ENCODE peak calls at places on chromosomes 2 and 18, in six cellular contexts. One of them, this sample, is unnamed.

GRCh38 chr2:156098506-156098905 is 234.0 kb downstream of the NR4A2 start:
- DNase-seq in ELR: no peak
- DNase-seq in stimulated activated CD4-positive, alpha-beta T cell treated with anti-CD3 and anti-CD28 coated beads, Interleukin-4, amount 100 ng/mL, for 4 hours: no peak
- DNase-seq in cerebellum: no peak
- DNase-seq in tibial nerve: no peak
- DNase-seq in DMS53: no peak
- DNase-seq in this sample: no peak

GRCh38 chr2:189300917-189301316 is 121.4 kb upstream of the COL5A2 start:
- DNase-seq in DMS53: no peak
- DNase-seq in stimulated activated CD4-positive, alpha-beta T cell treated with anti-CD3 and anti-CD28 coated beads, Interleukin-4, amount 100 ng/mL, for 4 hours: no peak
- DNase-seq in cerebellum: no peak
- DNase-seq in tibial nerve: no peak
- DNase-seq in ELR: no peak
- DNase-seq in this sample: no peak

GRCh38 chr2:182229288-182229687 is 197.5 kb downstream of the PDE1A start:
- DNase-seq in ELR: peak
- DNase-seq in tibial nerve: no peak
- DNase-seq in DMS53: no peak
- DNase-seq in cerebellum: no peak
- DNase-seq in stimulated activated CD4-positive, alpha-beta T cell treated with anti-CD3 and anti-CD28 coated beads, Interleukin-4, amount 100 ng/mL, for 4 hours: no peak
- DNase-seq in this sample: peak

GRCh38 chr2:168934826-168935225 is 33.7 kb downstream of the G6PC2 start:
- DNase-seq in DMS53: no peak
- DNase-seq in stimulated activated CD4-positive, alpha-beta T cell treated with anti-CD3 and anti-CD28 coated beads, Interleukin-4, amount 100 ng/mL, for 4 hours: no peak
- DNase-seq in cerebellum: no peak
- DNase-seq in tibial nerve: no peak
- DNase-seq in ELR: peak
- DNase-seq in this sample: peak

GRCh38 chr2:231348173-231348572 is 47.3 kb upstream of the B3GNT7 start:
- DNase-seq in DMS53: no peak
- DNase-seq in cerebellum: no peak
- DNase-seq in ELR: no peak
- DNase-seq in stimulated activated CD4-positive, alpha-beta T cell treated with anti-CD3 and anti-CD28 coated beads, Interleukin-4, amount 100 ng/mL, for 4 hours: no peak
- DNase-seq in tibial nerve: no peak
- DNase-seq in this sample: no peak

GRCh38 chr2:60853512-60853911 is 27.9 kb upstream of the REL start:
- DNase-seq in DMS53: no peak
- DNase-seq in tibial nerve: no peak
- DNase-seq in ELR: no peak
- DNase-seq in cerebellum: no peak
- DNase-seq in stimulated activated CD4-positive, alpha-beta T cell treated with anti-CD3 and anti-CD28 coated beads, Interleukin-4, amount 100 ng/mL, for 4 hours: no peak
- DNase-seq in this sample: no peak

GRCh38 chr2:159903404-159904126 is 105.6 kb upstream of the CD302 start:
- DNase-seq in ELR: no peak
- DNase-seq in cerebellum: no peak
- DNase-seq in DMS53: peak
- DNase-seq in tibial nerve: no peak
- DNase-seq in stimulated activated CD4-positive, alpha-beta T cell treated with anti-CD3 and anti-CD28 coated beads, Interleukin-4, amount 100 ng/mL, for 4 hours: peak
- DNase-seq in this sample: peak

GRCh38 chr2:86193901-86194567 is 1.2 kb downstream of the IMMT start:
- DNase-seq in cerebellum: no peak
- DNase-seq in ELR: peak
- DNase-seq in DMS53: peak
- DNase-seq in stimulated activated CD4-positive, alpha-beta T cell treated with anti-CD3 and anti-CD28 coated beads, Interleukin-4, amount 100 ng/mL, for 4 hours: no peak
- DNase-seq in tibial nerve: no peak
- DNase-seq in this sample: no peak

GRCh38 chr2:85558160-85558559 is 3.1 kb downstream of the GGCX start:
- DNase-seq in DMS53: no peak
- DNase-seq in tibial nerve: no peak
- DNase-seq in ELR: no peak
- DNase-seq in cerebellum: no peak
- DNase-seq in stimulated activated CD4-positive, alpha-beta T cell treated with anti-CD3 and anti-CD28 coated beads, Interleukin-4, amount 100 ng/mL, for 4 hours: no peak
- DNase-seq in this sample: no peak

GRCh38 chr2:237171396-237171795 is 85.7 kb downstream of the COPS8 start:
- DNase-seq in stimulated activated CD4-positive, alpha-beta T cell treated with anti-CD3 and anti-CD28 coated beads, Interleukin-4, amount 100 ng/mL, for 4 hours: no peak
- DNase-seq in cerebellum: no peak
- DNase-seq in DMS53: peak
- DNase-seq in ELR: peak
- DNase-seq in tibial nerve: no peak
- DNase-seq in this sample: peak

GRCh38 chr2:140695163-140695562 is 1435.7 kb downstream of the LRP1B start:
- DNase-seq in stimulated activated CD4-positive, alpha-beta T cell treated with anti-CD3 and anti-CD28 coated beads, Interleukin-4, amount 100 ng/mL, for 4 hours: no peak
- DNase-seq in cerebellum: no peak
- DNase-seq in ELR: peak
- DNase-seq in DMS53: peak
- DNase-seq in tibial nerve: no peak
- DNase-seq in this sample: peak

GRCh38 chr2:133326651-133327397 is 241.4 kb downstream of the NCKAP5 start:
- DNase-seq in stimulated activated CD4-positive, alpha-beta T cell treated with anti-CD3 and anti-CD28 coated beads, Interleukin-4, amount 100 ng/mL, for 4 hours: no peak
- DNase-seq in cerebellum: no peak
- DNase-seq in DMS53: peak
- DNase-seq in ELR: peak
- DNase-seq in tibial nerve: no peak
- DNase-seq in this sample: no peak

GRCh38 chr2:128424806-128425205 is 106.1 kb upstream of the HS6ST1 start:
- DNase-seq in DMS53: no peak
- DNase-seq in cerebellum: no peak
- DNase-seq in ELR: no peak
- DNase-seq in stimulated activated CD4-positive, alpha-beta T cell treated with anti-CD3 and anti-CD28 coated beads, Interleukin-4, amount 100 ng/mL, for 4 hours: no peak
- DNase-seq in tibial nerve: no peak
- DNase-seq in this sample: no peak

GRCh38 chr2:37795938-37796337 is 124.5 kb upstream of the CDC42EP3 start:
- DNase-seq in DMS53: no peak
- DNase-seq in stimulated activated CD4-positive, alpha-beta T cell treated with anti-CD3 and anti-CD28 coated beads, Interleukin-4, amount 100 ng/mL, for 4 hours: no peak
- DNase-seq in cerebellum: no peak
- DNase-seq in tibial nerve: no peak
- DNase-seq in ELR: peak
- DNase-seq in this sample: peak

GRCh38 chr2:44642123-44642857 is 280.5 kb downstream of the CAMKMT start:
- DNase-seq in tibial nerve: no peak
- DNase-seq in cerebellum: no peak
- DNase-seq in DMS53: no peak
- DNase-seq in stimulated activated CD4-positive, alpha-beta T cell treated with anti-CD3 and anti-CD28 coated beads, Interleukin-4, amount 100 ng/mL, for 4 hours: no peak
- DNase-seq in ELR: no peak
- DNase-seq in this sample: no peak

GRCh38 chr18:58611471-58612131 is 17.3 kb downstream of the ALPK2 start:
- DNase-seq in tibial nerve: no peak
- DNase-seq in cerebellum: no peak
- DNase-seq in stimulated activated CD4-positive, alpha-beta T cell treated with anti-CD3 and anti-CD28 coated beads, Interleukin-4, amount 100 ng/mL, for 4 hours: no peak
- DNase-seq in DMS53: no peak
- DNase-seq in ELR: peak
- DNase-seq in this sample: no peak

GRCh38 chr2:49225126-49225525 is 70.8 kb upstream of the FSHR start:
- DNase-seq in tibial nerve: no peak
- DNase-seq in ELR: no peak
- DNase-seq in DMS53: no peak
- DNase-seq in stimulated activated CD4-positive, alpha-beta T cell treated with anti-CD3 and anti-CD28 coated beads, Interleukin-4, amount 100 ng/mL, for 4 hours: no peak
- DNase-seq in cerebellum: no peak
- DNase-seq in this sample: no peak

GRCh38 chr2:75503048-75503607 is 57.6 kb downstream of the EVA1A start:
- DNase-seq in stimulated activated CD4-positive, alpha-beta T cell treated with anti-CD3 and anti-CD28 coated beads, Interleukin-4, amount 100 ng/mL, for 4 hours: no peak
- DNase-seq in ELR: peak
- DNase-seq in DMS53: peak
- DNase-seq in cerebellum: no peak
- DNase-seq in tibial nerve: no peak
- DNase-seq in this sample: peak

GRCh38 chr2:16525265-16525887 is 140.3 kb downstream of the CYRIA start:
- DNase-seq in tibial nerve: no peak
- DNase-seq in cerebellum: no peak
- DNase-seq in ELR: peak
- DNase-seq in stimulated activated CD4-positive, alpha-beta T cell treated with anti-CD3 and anti-CD28 coated beads, Interleukin-4, amount 100 ng/mL, for 4 hours: no peak
- DNase-seq in DMS53: peak
- DNase-seq in this sample: peak

GRCh38 chr18:26503382-26503781 is 45.0 kb downstream of the KCTD1 start:
- DNase-seq in cerebellum: peak
- DNase-seq in tibial nerve: no peak
- DNase-seq in ELR: no peak
- DNase-seq in DMS53: peak
- DNase-seq in stimulated activated CD4-positive, alpha-beta T cell treated with anti-CD3 and anti-CD28 coated beads, Interleukin-4, amount 100 ng/mL, for 4 hours: no peak
- DNase-seq in this sample: no peak

GRCh38 chr2:152399003-152399402 is 64.0 kb downstream of the FMNL2 start:
- DNase-seq in tibial nerve: no peak
- DNase-seq in ELR: no peak
- DNase-seq in stimulated activated CD4-positive, alpha-beta T cell treated with anti-CD3 and anti-CD28 coated beads, Interleukin-4, amount 100 ng/mL, for 4 hours: no peak
- DNase-seq in cerebellum: no peak
- DNase-seq in DMS53: no peak
- DNase-seq in this sample: no peak

GRCh38 chr2:230877737-230878598 is 13.2 kb downstream of the ITM2C start:
- DNase-seq in tibial nerve: no peak
- DNase-seq in DMS53: no peak
- DNase-seq in stimulated activated CD4-positive, alpha-beta T cell treated with anti-CD3 and anti-CD28 coated beads, Interleukin-4, amount 100 ng/mL, for 4 hours: no peak
- DNase-seq in cerebellum: no peak
- DNase-seq in ELR: no peak
- DNase-seq in this sample: no peak

GRCh38 chr2:37645836-37646235 is 25.6 kb downstream of the CDC42EP3 start:
- DNase-seq in ELR: peak
- DNase-seq in DMS53: no peak
- DNase-seq in stimulated activated CD4-positive, alpha-beta T cell treated with anti-CD3 and anti-CD28 coated beads, Interleukin-4, amount 100 ng/mL, for 4 hours: no peak
- DNase-seq in cerebellum: no peak
- DNase-seq in tibial nerve: no peak
- DNase-seq in this sample: no peak

GRCh38 chr2:239468491-239469017 is 67.7 kb upstream of the HDAC4 start:
- DNase-seq in stimulated activated CD4-positive, alpha-beta T cell treated with anti-CD3 and anti-CD28 coated beads, Interleukin-4, amount 100 ng/mL, for 4 hours: no peak
- DNase-seq in cerebellum: no peak
- DNase-seq in tibial nerve: no peak
- DNase-seq in DMS53: no peak
- DNase-seq in ELR: no peak
- DNase-seq in this sample: no peak

GRCh38 chr2:150526827-150527226 is 39.4 kb upstream of the RND3 start:
- DNase-seq in ELR: peak
- DNase-seq in tibial nerve: no peak
- DNase-seq in DMS53: peak
- DNase-seq in stimulated activated CD4-positive, alpha-beta T cell treated with anti-CD3 and anti-CD28 coated beads, Interleukin-4, amount 100 ng/mL, for 4 hours: no peak
- DNase-seq in cerebellum: no peak
- DNase-seq in this sample: peak

GRCh38 chr2:238704471-238705230 is 143.2 kb upstream of the TWIST2 start:
- DNase-seq in DMS53: no peak
- DNase-seq in ELR: no peak
- DNase-seq in tibial nerve: no peak
- DNase-seq in cerebellum: no peak
- DNase-seq in stimulated activated CD4-positive, alpha-beta T cell treated with anti-CD3 and anti-CD28 coated beads, Interleukin-4, amount 100 ng/mL, for 4 hours: no peak
- DNase-seq in this sample: no peak

GRCh38 chr2:217168396-217168795 is 308.5 kb upstream of the TNP1 start:
- DNase-seq in stimulated activated CD4-positive, alpha-beta T cell treated with anti-CD3 and anti-CD28 coated beads, Interleukin-4, amount 100 ng/mL, for 4 hours: no peak
- DNase-seq in DMS53: no peak
- DNase-seq in cerebellum: peak
- DNase-seq in ELR: no peak
- DNase-seq in tibial nerve: no peak
- DNase-seq in this sample: no peak

GRCh38 chr2:232973336-232973735 is 39.7 kb downstream of the NGEF start:
- DNase-seq in cerebellum: no peak
- DNase-seq in DMS53: no peak
- DNase-seq in tibial nerve: no peak
- DNase-seq in ELR: no peak
- DNase-seq in stimulated activated CD4-positive, alpha-beta T cell treated with anti-CD3 and anti-CD28 coated beads, Interleukin-4, amount 100 ng/mL, for 4 hours: no peak
- DNase-seq in this sample: no peak

GRCh38 chr2:126696644-126697520 is 40.9 kb downstream of the GYPC start:
- DNase-seq in stimulated activated CD4-positive, alpha-beta T cell treated with anti-CD3 and anti-CD28 coated beads, Interleukin-4, amount 100 ng/mL, for 4 hours: no peak
- DNase-seq in DMS53: no peak
- DNase-seq in cerebellum: no peak
- DNase-seq in tibial nerve: no peak
- DNase-seq in ELR: no peak
- DNase-seq in this sample: no peak

GRCh38 chr2:222919841-222920609 is 59.2 kb downstream of the ACSL3 start:
- DNase-seq in DMS53: peak
- DNase-seq in cerebellum: no peak
- DNase-seq in stimulated activated CD4-positive, alpha-beta T cell treated with anti-CD3 and anti-CD28 coated beads, Interleukin-4, amount 100 ng/mL, for 4 hours: no peak
- DNase-seq in ELR: peak
- DNase-seq in tibial nerve: no peak
- DNase-seq in this sample: peak

GRCh38 chr2:189260361-189260761 is 80.8 kb upstream of the COL5A2 start:
- DNase-seq in ELR: peak
- DNase-seq in cerebellum: no peak
- DNase-seq in stimulated activated CD4-positive, alpha-beta T cell treated with anti-CD3 and anti-CD28 coated beads, Interleukin-4, amount 100 ng/mL, for 4 hours: no peak
- DNase-seq in DMS53: no peak
- DNase-seq in tibial nerve: no peak
- DNase-seq in this sample: peak

GRCh38 chr18:55485666-55486065 is 102.3 kb downstream of the TCF4 start:
- DNase-seq in ELR: peak
- DNase-seq in tibial nerve: no peak
- DNase-seq in cerebellum: no peak
- DNase-seq in stimulated activated CD4-positive, alpha-beta T cell treated with anti-CD3 and anti-CD28 coated beads, Interleukin-4, amount 100 ng/mL, for 4 hours: no peak
- DNase-seq in DMS53: no peak
- DNase-seq in this sample: peak

GRCh38 chr2:9951522-9952285 is at the start of gene GRHL1:
- DNase-seq in cerebellum: peak
- DNase-seq in tibial nerve: peak
- DNase-seq in DMS53: peak
- DNase-seq in ELR: peak
- DNase-seq in stimulated activated CD4-positive, alpha-beta T cell treated with anti-CD3 and anti-CD28 coated beads, Interleukin-4, amount 100 ng/mL, for 4 hours: peak
- DNase-seq in this sample: peak

GRCh38 chr2:16851131-16851530 is 185.5 kb upstream of the CYRIA start:
- DNase-seq in stimulated activated CD4-positive, alpha-beta T cell treated with anti-CD3 and anti-CD28 coated beads, Interleukin-4, amount 100 ng/mL, for 4 hours: no peak
- DNase-seq in cerebellum: peak
- DNase-seq in tibial nerve: no peak
- DNase-seq in DMS53: no peak
- DNase-seq in ELR: no peak
- DNase-seq in this sample: no peak